ENCODE peak calls at places on chromosomes 5 and 9, in four cellular contexts. A, K, Z and Y are unnamed samples.

GRCh38 chr9:86175743-86176456 is 76.5 kb upstream of the GOLM1 start:
- DNase-seq in A (no peak), K (no peak), Z (no peak), Y (no peak)

GRCh38 chr9:130137081-130137869 is 34.9 kb upstream of the NCS1 start:
- DNase-seq in A (no peak), K (no peak), Z (no peak), Y (no peak)

GRCh38 chr9:123044556-123044955 is 11.1 kb downstream of the GPR21 start:
- DNase-seq in A (no peak), K (no peak), Z (no peak), Y (no peak)

GRCh38 chr5:56426658-56427057 is 193.5 kb upstream of the ANKRD55 start:
- DNase-seq in A (no peak), K (no peak), Z (no peak), Y (no peak)

GRCh38 chr5:38948501-38948900 is 102.7 kb downstream of the OSMR start:
- DNase-seq in A (no peak), K (no peak), Z (no peak), Y (no peak)

GRCh38 chr9:87816041-87816440 is 66.6 kb upstream of the SPATA31E1 start:
- DNase-seq in A (no peak), K (peak), Z (no peak), Y (no peak)

GRCh38 chr5:180669661-180670060 is 20.3 kb upstream of the FLT4 start:
- DNase-seq in A (no peak), K (no peak), Z (no peak), Y (no peak)

GRCh38 chr5:10688651-10689171 is 72.3 kb downstream of the DAP start:
- DNase-seq in A (no peak), K (no peak), Z (no peak), Y (no peak)

GRCh38 chr9:137381501-137382443 is 41.2 kb downstream of the EXD3 start:
- DNase-seq in A (no peak), K (no peak), Z (no peak), Y (no peak)

GRCh38 chr9:34430843-34431437 is 27.4 kb downstream of the FAM219A start:
- DNase-seq in A (peak), K (peak), Z (peak), Y (no peak)

GRCh38 chr5:32642276-32643002 is 57.1 kb downstream of the SUB1 start:
- DNase-seq in A (no peak), K (no peak), Z (no peak), Y (no peak)

GRCh38 chr9:79080536-79080935 is 491.2 kb upstream of the TLE4 start:
- DNase-seq in A (no peak), K (no peak), Z (no peak), Y (no peak)

GRCh38 chr5:73274870-73275756 is 102.1 kb downstream of the TMEM174 start:
- DNase-seq in A (no peak), K (peak), Z (no peak), Y (no peak)

GRCh38 chr9:124218438-124219289 is 39.1 kb upstream of the NEK6 start:
- DNase-seq in A (peak), K (peak), Z (peak), Y (no peak)

GRCh38 chr5:73654171-73654811 is 28.3 kb downstream of the ARHGEF28 start:
- DNase-seq in A (peak), K (no peak), Z (no peak), Y (peak)

GRCh38 chr9:105842023-105842644 is 147.8 kb downstream of the TMEM38B start:
- DNase-seq in A (no peak), K (no peak), Z (no peak), Y (no peak)

GRCh38 chr9:115213777-115214428 is 95.9 kb upstream of the TNC start:
- DNase-seq in A (no peak), K (peak), Z (peak), Y (peak)

GRCh38 chr5:82405618-82406199 is 127.6 kb upstream of the RPS23 start:
- DNase-seq in A (no peak), K (no peak), Z (no peak), Y (peak)

GRCh38 chr5:30846171-30846570 is 347.3 kb upstream of the CDH6 start:
- DNase-seq in A (no peak), K (no peak), Z (no peak), Y (no peak)

GRCh38 chr9:121201045-121201737 is 478 bp downstream of the RAB14 start:
- DNase-seq in A (no peak), K (no peak), Z (no peak), Y (no peak)

GRCh38 chr9:109742759-109743388 is 37.1 kb upstream of the PALM2AKAP2 start:
- DNase-seq in A (no peak), K (no peak), Z (peak), Y (no peak)

DNA sequence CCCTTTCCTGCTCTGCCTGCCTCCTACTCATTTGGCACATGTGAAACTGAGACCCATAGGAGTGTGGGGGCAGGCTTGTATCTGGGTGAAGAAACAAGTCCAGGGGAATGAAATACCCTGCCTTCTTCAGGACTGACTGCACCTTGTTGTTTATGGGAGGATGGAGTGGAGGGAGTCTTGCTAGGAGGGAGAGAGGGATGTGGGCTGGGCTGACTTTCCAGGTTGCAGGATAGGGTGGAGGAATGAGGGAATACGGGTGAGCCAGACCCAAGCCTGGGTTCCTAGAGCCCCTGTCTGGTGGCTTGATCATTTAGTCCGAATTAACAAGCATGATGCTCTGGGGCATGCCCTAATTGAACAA is 3.3 kb downstream of the CXXC5 start:
- DNase-seq in A (no peak), K (no peak), Z (no peak), Y (no peak)
- H3K4me3 ChIP-seq in A (peak), K (peak), Z (peak), Y (peak)

DNA sequence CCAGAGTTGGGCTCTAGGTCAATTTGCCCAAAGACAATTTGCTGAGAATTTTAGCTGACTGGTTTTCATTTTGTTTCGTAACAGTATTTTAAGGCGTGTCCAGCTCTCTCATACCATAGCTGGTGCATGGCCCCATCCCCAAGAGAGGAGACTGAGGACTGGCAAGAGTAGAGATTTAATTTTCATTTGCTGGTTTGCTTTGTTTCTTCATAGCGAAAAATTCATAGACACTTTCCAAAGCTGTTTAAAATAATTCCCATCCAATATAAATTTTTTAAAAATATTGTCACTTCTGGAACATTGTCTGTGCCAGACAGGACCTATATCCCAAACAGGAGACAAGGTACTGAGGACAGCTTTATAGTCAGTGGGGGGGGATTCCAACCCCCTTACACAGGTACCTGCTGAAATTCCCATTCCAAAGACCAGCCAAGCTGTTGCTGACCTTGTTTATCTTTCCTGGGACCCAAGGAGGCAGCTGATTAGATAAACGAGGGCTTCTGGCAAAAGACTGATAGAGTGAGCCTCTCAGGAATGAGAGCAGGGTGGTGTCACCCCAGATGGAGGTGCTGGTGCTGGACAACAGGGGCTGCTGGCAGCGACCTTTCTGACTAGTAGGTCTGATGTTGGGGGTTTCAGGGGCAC is 6.8 kb upstream of the ANGPTL2 start:
- DNase-seq in A (no peak), K (no peak), Z (no peak), Y (no peak)
- H3K4me3 ChIP-seq in A (no peak), K (no peak), Z (no peak), Y (no peak)

GRCh38 chr5:88663793-88664216 is 219.2 kb downstream of the MEF2C start:
- DNase-seq in A (no peak), K (no peak), Z (no peak), Y (no peak)
- H3K4me3 ChIP-seq in A (peak), K (no peak), Z (no peak), Y (no peak)

DNA sequence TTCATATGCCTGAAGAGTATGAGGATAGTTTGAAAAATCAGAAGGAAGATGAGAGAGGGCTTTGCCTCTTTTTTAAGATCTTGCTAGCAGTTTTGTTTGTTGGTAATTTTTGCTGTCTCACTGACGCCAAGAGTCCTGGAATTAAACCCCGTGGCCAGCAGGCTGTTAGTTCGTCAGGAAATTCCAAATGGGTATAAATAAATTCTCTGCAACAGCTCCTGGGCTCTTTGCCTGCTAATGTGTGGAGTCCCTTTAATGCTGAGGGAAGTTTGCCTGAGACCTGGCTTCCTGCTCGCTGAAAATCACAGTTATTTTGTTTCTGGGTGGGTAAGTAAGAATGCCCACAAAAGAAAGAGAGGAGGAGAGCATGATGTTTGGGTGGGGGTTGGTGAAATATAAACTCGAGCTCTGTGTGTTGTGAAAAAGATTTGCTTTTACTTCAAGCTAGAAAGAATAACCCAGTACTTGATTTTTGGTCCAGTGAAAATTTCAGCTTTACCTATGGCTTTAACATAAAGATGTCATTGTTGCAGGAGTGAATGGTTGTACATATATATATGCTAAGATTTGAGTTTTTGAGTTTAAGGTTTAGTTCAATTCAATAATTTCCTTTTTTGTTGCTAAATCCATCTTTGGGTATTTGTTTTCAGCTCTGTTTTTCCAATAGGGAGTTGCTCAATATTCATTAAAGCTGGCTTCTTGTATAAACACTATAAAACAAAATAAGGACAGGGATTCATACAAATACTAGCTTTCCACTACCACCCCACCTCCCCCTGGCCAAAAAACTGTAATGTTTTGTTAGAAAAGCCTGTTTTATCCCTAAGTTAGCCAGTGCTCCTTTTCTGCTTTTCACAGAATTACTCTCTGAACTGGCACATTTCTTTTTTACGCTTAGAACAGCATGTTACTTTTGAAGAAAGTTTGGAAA is 147.8 kb upstream of the DMRT1 start:
- DNase-seq in A (no peak), K (peak), Z (peak), Y (no peak)
- H3K4me3 ChIP-seq in A (no peak), K (peak), Z (peak), Y (no peak)

GRCh38 chr9:77789891-77790290 is 141.8 kb upstream of the GNA14 start:
- DNase-seq in A (no peak), K (no peak), Z (no peak), Y (no peak)

GRCh38 chr9:77793909-77794308 is 145.8 kb upstream of the GNA14 start:
- DNase-seq in A (no peak), K (no peak), Z (no peak), Y (no peak)
- H3K4me3 ChIP-seq in A (no peak), K (no peak), Z (no peak), Y (no peak)